ENCODE peak calls at places on chromosome 21, in five cellular contexts. L, Z, R, N and H are unnamed samples. For H3K4me1, the result is how much of the 10 kb centered on the place peaks cover.

GRCh38 chr21:33685613-33686197 is 43.4 kb downstream of the ITSN1 start:
- DNase-seq in L (no peak), N (peak), R (no peak), Z (no peak), H (no peak)

GRCh38 chr21:31354604-31355443 is 10.8 kb upstream of the TIAM1 start:
- DNase-seq in R (peak), Z (no peak), N (peak), L (no peak), H (no peak)

GRCh38 chr21:33651965-33652680 is 9.8 kb downstream of the ITSN1 start:
- DNase-seq in Z (no peak), N (no peak), L (peak), R (no peak), H (no peak)

GRCh38 chr21:27154451-27155129 is 187.7 kb upstream of the ADAMTS5 start:
- DNase-seq in Z (no peak), N (peak), L (no peak), R (no peak), H (no peak)

GRCh38 chr21:35573472-35574389 is 486.6 kb downstream of the SETD4 start:
- DNase-seq in Z (no peak), N (peak), L (no peak), R (no peak), H (no peak)

GRCh38 chr21:36890086-36890485 is 76.4 kb downstream of the HLCS start:
- DNase-seq in L (no peak), R (no peak), N (no peak), Z (no peak), H (no peak)

GRCh38 chr21:32611471-32611997 is 643 bp downstream of the CFAP298 start:
- DNase-seq in R (peak), Z (no peak), L (peak), N (peak), H (peak)

GRCh38 chr21:35336534-35336933 is 287.4 kb upstream of the RUNX1 start:
- DNase-seq in R (no peak), L (no peak), N (no peak), Z (no peak), H (no peak)

GRCh38 chr21:37281993-37282392 is 14.9 kb upstream of the VPS26C start:
- DNase-seq in L (peak), R (no peak), Z (no peak), N (no peak), H (no peak)

GRCh38 chr21:17796503-17796902 is 22.7 kb downstream of the C21orf91 start:
- DNase-seq in L (no peak), R (no peak), N (no peak), Z (no peak), H (no peak)

GRCh38 chr21:32604484-32604883 is 7.7 kb downstream of the CFAP298 start:
- DNase-seq in N (no peak), Z (no peak), L (peak), R (no peak), H (no peak)

GRCh38 chr21:15495965-15496364 is 233.8 kb upstream of the USP25 start:
- DNase-seq in R (no peak), L (peak), Z (no peak), N (peak), H (no peak)

GRCh38 chr21:31395268-31395667 is 51.2 kb upstream of the TIAM1 start:
- DNase-seq in L (no peak), N (no peak), R (no peak), Z (no peak), H (no peak)

GRCh38 chr21:27569831-27570230 is 602.9 kb upstream of the ADAMTS5 start:
- DNase-seq in Z (no peak), R (no peak), L (no peak), N (no peak), H (no peak)

GRCh38 chr21:32337206-32337605 is 38.6 kb downstream of the MRAP start:
- DNase-seq in N (no peak), Z (no peak), R (no peak), L (no peak), H (no peak)

GRCh38 chr21:27564684-27565280 is 597.9 kb upstream of the ADAMTS5 start:
- DNase-seq in L (peak), N (peak), R (no peak), Z (no peak), H (peak)

GRCh38 chr21:33019885-33020557 is 5.7 kb upstream of the OLIG2 start:
- DNase-seq in L (peak), R (no peak), Z (no peak), N (no peak), H (no peak)

GRCh38 chr21:35475768-35476167 is 426.7 kb upstream of the RUNX1 start:
- DNase-seq in Z (no peak), R (no peak), N (peak), L (no peak), H (no peak)

GRCh38 chr21:41478319-41479177 is 29.4 kb downstream of the TMPRSS2 start:
- DNase-seq in L (peak), N (no peak), R (no peak), Z (no peak), H (no peak)

GRCh38 chr21:26441081-26441610 is 131.9 kb downstream of the CYYR1 start:
- DNase-seq in L (no peak), Z (no peak), N (no peak), R (no peak), H (no peak)

GRCh38 chr21:34830386-34831140 is 161.8 kb downstream of the CLIC6 start:
- DNase-seq in Z (no peak), R (no peak), N (no peak), L (peak), H (no peak)

GRCh38 chr21:35244514-35244913 is 195.4 kb upstream of the RUNX1 start:
- DNase-seq in L (no peak), N (peak), R (no peak), Z (no peak), H (peak)

GRCh38 chr21:34808569-34809204 is 139.9 kb downstream of the CLIC6 start:
- DNase-seq in L (no peak), Z (no peak), N (peak), R (no peak), H (no peak)

GRCh38 chr21:15164678-15165303 is 100.0 kb upstream of the NRIP1 start:
- DNase-seq in L (no peak), N (no peak), R (no peak), Z (no peak), H (no peak)

GRCh38 chr21:44748621-44749020 is 37.2 kb upstream of the TSPEAR start:
- DNase-seq in L (peak), N (no peak), Z (no peak), R (no peak), H (no peak)

GRCh38 chr21:33267250-33267649 is 1.1 kb downstream of the IL10RB start:
- DNase-seq in L (no peak), N (no peak), Z (no peak), R (no peak), H (no peak)

GRCh38 chr21:32007461-32007860 is 134.6 kb downstream of the HUNK start:
- DNase-seq in L (no peak), Z (no peak), N (peak), R (no peak), H (no peak)

GRCh38 chr21:28309596-28309995 is 683.1 kb downstream of the LTN1 start:
- DNase-seq in R (no peak), L (no peak), N (no peak), Z (no peak), H (no peak)

GRCh38 chr21:14879458-14879857 is 185.3 kb downstream of the NRIP1 start:
- DNase-seq in R (no peak), L (no peak), Z (no peak), N (no peak), H (no peak)

GRCh38 chr21:30223596-30223995 is 7.7 kb upstream of the CLDN8 start:
- DNase-seq in Z (no peak), N (no peak), L (no peak), R (no peak), H (no peak)

GRCh38 chr21:44858791-44859190 is 14.7 kb downstream of the PTTG1IP start:
- DNase-seq in N (no peak), L (no peak), Z (no peak), R (no peak), H (no peak)

GRCh38 chr21:33237446-33237845 is 7.7 kb downstream of the IFNAR2 start:
- DNase-seq in R (no peak), Z (no peak), N (no peak), L (no peak), H (no peak)

GRCh38 chr21:30227633-30228404 is 11.9 kb upstream of the CLDN8 start:
- DNase-seq in Z (no peak), N (peak), R (no peak), L (no peak), H (peak)

GRCh38 chr21:32331444-32332305 is 33.0 kb downstream of the MRAP start:
- DNase-seq in R (no peak), Z (no peak), N (no peak), L (no peak), H (no peak)

GRCh38 chr21:17925000-17925610 is 105.9 kb upstream of the C21orf91 start:
- DNase-seq in L (peak), N (peak), Z (no peak), R (peak), H (peak)

GRCh38 chr21:28436286-28436932 is 556.3 kb downstream of the LTN1 start:
- DNase-seq in Z (no peak), N (peak), R (no peak), L (no peak), H (no peak)

GRCh38 chr21:37257967-37258877 is 8.9 kb downstream of the VPS26C start:
- DNase-seq in R (peak), L (peak), Z (no peak), N (peak), H (peak)

GRCh38 chr21:34133802-34134201 is 60.4 kb downstream of the MRPS6 start:
- DNase-seq in Z (no peak), N (no peak), R (no peak), L (no peak), H (no peak)

GRCh38 chr21:46059195-46059594 is 38.7 kb upstream of the COL6A2 start:
- DNase-seq in N (no peak), Z (no peak), R (no peak), L (peak), H (no peak)
- H3K4me1 ChIP-seq in N (under half), Z (half or more), R (under half), L (under half), H (under half)

DNA sequence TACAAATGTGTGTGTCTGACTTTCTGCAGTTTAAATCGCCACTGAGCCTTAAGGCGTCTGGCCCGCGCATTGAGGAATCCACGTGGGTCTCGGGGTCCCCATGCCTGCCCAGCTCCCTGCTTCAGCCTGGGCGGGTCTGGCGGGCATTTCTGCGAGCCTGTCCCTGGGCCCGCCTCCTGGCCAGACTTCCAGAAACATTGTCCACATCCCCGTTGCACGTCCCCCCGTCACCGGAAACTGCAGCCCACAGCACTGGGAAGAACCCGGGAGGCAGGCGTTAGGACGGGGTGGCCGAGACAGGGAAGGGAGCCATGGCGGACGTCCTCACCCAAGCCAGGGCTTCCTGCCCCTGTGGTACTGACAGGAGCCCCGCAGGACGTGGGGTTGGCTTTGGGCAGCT is 113.1 kb upstream of the COL6A1 start:
- DNase-seq in L (peak), Z (no peak), R (no peak), N (no peak), H (peak)
- H3K4me1 ChIP-seq in L (under half), Z (under half), R (under half), N (under half), H (under half)

GRCh38 chr21:46457801-46458314 is 833 bp upstream of the DIP2A start:
- DNase-seq in N (peak), R (no peak), L (no peak), Z (no peak), H (peak)

GRCh38 chr21:46458315-46459023 is at the start of gene DIP2A:
- DNase-seq in L (peak), Z (peak), R (peak), N (peak), H (peak)

GRCh38 chr21:46456750-46457149 is 1.9 kb upstream of the DIP2A start:
- DNase-seq in R (no peak), N (no peak), L (no peak), Z (no peak), H (no peak)

GRCh38 chr21:46459356-46460112 is 843 bp downstream of the DIP2A start:
- DNase-seq in N (peak), L (peak), Z (no peak), R (peak), H (peak)

DNA sequence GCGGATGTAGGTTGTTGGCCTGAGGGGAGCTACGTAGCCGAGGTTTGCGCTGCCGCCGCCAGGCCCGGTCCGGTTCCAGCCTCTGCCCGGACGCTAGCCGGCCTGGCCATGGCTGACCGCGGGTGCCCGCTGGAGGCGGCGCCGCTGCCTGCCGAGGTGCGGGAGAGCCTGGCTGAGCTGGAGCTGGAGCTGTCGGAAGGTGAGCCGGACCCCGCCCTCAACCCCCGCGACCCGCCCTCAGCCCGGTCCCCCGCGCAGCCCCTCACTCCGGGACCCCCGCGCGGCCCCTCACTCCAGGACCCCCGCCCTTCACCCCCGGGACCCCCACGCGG is 299 bp downstream of the DIP2A start:
- DNase-seq in L (no peak), Z (no peak), R (no peak), N (no peak), H (no peak)
- H3K4me1 ChIP-seq in L (under half), Z (half or more), R (under half), N (under half), H (under half)

DNA sequence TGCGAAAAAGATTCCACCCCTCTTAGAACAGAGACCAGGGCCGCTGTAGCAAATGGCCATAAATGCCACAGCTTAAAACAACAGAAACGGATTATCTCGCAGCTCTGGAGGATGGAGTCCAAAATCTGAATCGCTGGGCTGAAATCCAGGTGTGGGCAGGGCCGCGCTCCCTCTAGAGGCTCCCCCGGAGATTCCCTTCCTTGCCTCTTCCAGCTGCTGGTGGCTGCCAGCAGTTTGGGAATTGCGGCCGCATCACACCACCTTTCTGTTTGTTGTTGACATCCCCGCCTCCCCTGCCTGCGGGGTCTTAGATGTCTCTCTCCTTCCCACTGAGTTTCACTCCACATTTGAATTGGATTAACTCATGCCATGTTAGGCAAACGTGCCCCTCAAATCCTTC is 15.6 kb downstream of the PDE9A start:
- DNase-seq in Z (no peak), R (no peak), N (no peak), L (peak), H (no peak)
- H3K4me1 ChIP-seq in Z (under half), R (under half), N (under half), L (under half), H (under half)

DNA sequence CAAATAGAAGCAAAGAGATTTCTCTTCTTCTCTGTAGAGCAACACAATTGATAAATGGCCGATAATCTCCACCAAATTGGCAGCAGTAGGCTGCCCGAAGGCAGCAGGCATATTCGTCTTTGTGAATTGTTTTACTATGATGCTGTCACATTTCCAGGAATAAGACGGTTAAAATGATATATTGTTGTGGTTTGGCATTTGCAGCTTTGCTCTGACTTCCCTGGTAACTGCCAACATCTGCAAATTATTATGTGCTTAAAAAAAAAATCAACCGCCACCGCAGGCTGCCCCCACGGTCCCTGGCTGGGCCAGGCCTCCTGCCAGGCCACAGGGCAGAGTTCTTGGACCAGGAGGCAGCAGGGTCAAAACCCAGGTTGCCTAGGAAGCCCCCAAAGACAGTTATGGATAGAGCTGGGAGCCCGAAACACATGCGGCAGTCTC is 179.3 kb downstream of the ETS2 start:
- DNase-seq in N (peak), Z (no peak), L (no peak), R (no peak), H (no peak)
- H3K4me1 ChIP-seq in N (under half), Z (half or more), L (under half), R (under half), H (under half)